ENCODE peak calls at places on chromosome 19, in nine cellular contexts. H is suprapubic skin, T is heart left ventricle, X is IMR-90, C is esophagus squamous epithelium, N is tibial nerve, L is lower leg skin, U is endothelial cell of umbilical vein, J is transverse colon. R is an unnamed sample.

GRCh38 chr19:51448011-51448744 is 10.1 kb downstream of the SIGLEC8 start:
- DNase-seq in H (no peak), T (no peak), X (no peak), C (no peak), N (no peak), L (no peak), U (no peak), J (no peak), R (peak; percentile 39)

GRCh38 chr19:52936151-52936957 is 13.1 kb upstream of the ZNF888 start:
- DNase-seq in H (no peak), T (no peak), X (no peak), C (no peak), N (no peak), L (peak; percentile 48), U (peak; percentile 22), J (peak; percentile 63), R (no peak)

GRCh38 chr19:49427855-49428546 is 2.8 kb downstream of the GFY start:
- DNase-seq in H (peak; percentile 65), T (no peak), X (no peak), C (no peak), N (no peak), L (no peak), U (no peak), J (no peak), R (no peak)

GRCh38 chr19:18772620-18773587 is 18.2 kb downstream of the COMP start:
- DNase-seq in H (no peak), T (no peak), X (no peak), C (no peak), N (no peak), L (no peak), U (no peak), J (no peak), R (no peak)

GRCh38 chr19:46393456-46394397 is 19.6 kb downstream of the CCDC8 start:
- DNase-seq in H (no peak), T (peak; percentile 51), X (no peak), C (no peak), N (no peak), L (no peak), U (no peak), J (no peak), R (peak; percentile 59)

GRCh38 chr19:18675779-18676178 is 7.7 kb upstream of the CRTC1 start:
- DNase-seq in H (no peak), T (no peak), X (no peak), C (no peak), N (no peak), L (no peak), U (no peak), J (no peak), R (no peak)

GRCh38 chr19:8057545-8058270 is 5.1 kb downstream of the CCL25 start:
- DNase-seq in H (no peak), T (no peak), X (no peak), C (no peak), N (no peak), L (no peak), U (no peak), J (no peak), R (no peak)

GRCh38 chr19:15426485-15427349 is 7.9 kb upstream of the AKAP8L start:
- DNase-seq in H (no peak), T (no peak), X (no peak), C (no peak), N (no peak), L (no peak), U (no peak), J (no peak), R (no peak)

GRCh38 chr19:33434886-33435705 is 61.6 kb downstream of the CEBPG start:
- DNase-seq in H (no peak), T (peak; percentile 56), X (peak; percentile 32), C (no peak), N (no peak), L (no peak), U (no peak), J (no peak), R (peak; percentile 57)

GRCh38 chr19:13104848-13105646 is 2.4 kb upstream of the LYL1 start:
- DNase-seq in H (no peak), T (no peak), X (no peak), C (no peak), N (no peak), L (peak; percentile 86), U (no peak), J (no peak), R (peak; percentile 92)

GRCh38 chr19:29001006-29001921 is 211.7 kb downstream of the UQCRFS1 start:
- DNase-seq in H (no peak), T (no peak), X (no peak), C (no peak), N (no peak), L (no peak), U (no peak), J (no peak), R (no peak)

GRCh38 chr19:38666662-38667448 is 19.4 kb downstream of the ACTN4 start:
- DNase-seq in H (no peak), T (no peak), X (peak; percentile 81), C (no peak), N (no peak), L (no peak), U (peak; percentile 90), J (peak; percentile 47), R (peak; percentile 62)

GRCh38 chr19:33795370-33796163 is 1.1 kb upstream of the KCTD15 start:
- DNase-seq in H (no peak), T (peak; percentile 93), X (peak; percentile 75), C (no peak), N (peak; percentile 39), L (peak; percentile 94), U (peak; percentile 88), J (peak; percentile 82), R (peak; percentile 88)

GRCh38 chr19:22616659-22617058 is 17.5 kb upstream of the ZNF492 start:
- DNase-seq in H (no peak), T (peak; percentile 23), X (no peak), C (no peak), N (no peak), L (no peak), U (no peak), J (no peak), R (no peak)

GRCh38 chr19:13154241-13154778 is 4.1 kb downstream of the IER2 start:
- DNase-seq in H (peak; percentile 98), T (peak; percentile 93), X (peak; percentile 95), C (peak; percentile 60), N (peak; percentile 85), L (peak; percentile 99), U (peak; percentile 80), J (peak; percentile 93), R (peak; percentile 97)

DNA sequence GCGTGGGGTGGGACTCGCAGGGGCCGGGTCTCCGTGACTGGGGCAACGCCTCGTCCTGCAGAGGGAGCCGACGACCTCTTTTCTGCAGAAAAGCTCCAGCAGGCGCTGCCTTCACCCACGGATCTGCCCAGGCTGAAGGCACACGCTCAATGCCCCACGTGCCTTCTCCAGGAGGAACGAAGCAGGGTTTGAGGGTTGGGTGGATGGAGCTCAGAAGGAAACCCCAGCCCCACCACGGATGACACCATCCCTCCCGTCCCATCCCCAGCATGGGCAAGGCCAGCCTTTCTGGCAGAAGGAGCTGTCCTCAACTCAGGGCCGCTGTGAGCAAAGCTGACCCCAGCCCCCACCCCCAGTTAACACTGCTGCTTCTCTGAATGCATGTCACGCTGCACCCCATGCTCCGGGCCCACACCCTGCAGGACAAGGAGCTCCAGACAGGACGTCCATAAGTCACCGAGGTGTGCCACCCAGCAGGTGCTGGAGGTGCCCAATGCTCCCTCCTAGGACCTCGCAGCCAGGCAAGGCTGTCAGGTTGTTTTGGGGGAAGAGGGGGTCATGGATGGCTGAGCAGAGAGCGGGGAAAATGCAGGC is 7.4 kb downstream of the C19orf25 start:
- DNase-seq in H (no peak), T (no peak), X (no peak), C (no peak), N (no peak), L (no peak), U (no peak), J (no peak), R (no peak)
- TF ChIP-seq POLR2A in H (no peak), T (no peak), X (no peak), C (no peak), N (no peak), L (no peak), U (peak; percentile 39), J (no peak), R (no peak)

DNA sequence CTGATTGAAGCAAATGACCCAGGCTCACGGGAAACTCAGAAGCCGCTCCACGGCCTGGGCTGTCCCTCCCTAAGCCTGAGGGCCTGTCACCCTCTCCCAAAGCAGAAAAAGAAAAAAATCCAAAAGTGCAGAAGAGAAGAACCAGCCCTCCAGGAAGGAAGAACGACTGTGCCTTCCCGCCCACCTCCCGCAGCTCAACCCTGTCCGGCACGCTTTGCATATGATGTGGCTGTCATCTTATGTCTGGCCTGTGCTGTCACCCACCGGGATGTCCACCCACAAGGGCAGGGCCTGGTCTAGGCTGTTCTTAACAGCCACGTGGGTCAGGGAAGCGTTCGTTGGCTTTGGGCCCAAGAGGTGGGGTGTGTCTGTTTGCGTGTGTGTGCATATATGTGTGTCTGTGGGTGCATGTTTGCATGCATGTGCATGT is 13.7 kb downstream of the ZBTB7A start:
- DNase-seq in H (peak; percentile 79), T (no peak), X (no peak), C (no peak), N (no peak), L (no peak), U (no peak), J (peak; percentile 76), R (no peak)
- TF ChIP-seq POLR2A in H (no peak), T (no peak), X (no peak), C (no peak), N (no peak), L (no peak), U (no peak), J (no peak), R (no peak)

DNA sequence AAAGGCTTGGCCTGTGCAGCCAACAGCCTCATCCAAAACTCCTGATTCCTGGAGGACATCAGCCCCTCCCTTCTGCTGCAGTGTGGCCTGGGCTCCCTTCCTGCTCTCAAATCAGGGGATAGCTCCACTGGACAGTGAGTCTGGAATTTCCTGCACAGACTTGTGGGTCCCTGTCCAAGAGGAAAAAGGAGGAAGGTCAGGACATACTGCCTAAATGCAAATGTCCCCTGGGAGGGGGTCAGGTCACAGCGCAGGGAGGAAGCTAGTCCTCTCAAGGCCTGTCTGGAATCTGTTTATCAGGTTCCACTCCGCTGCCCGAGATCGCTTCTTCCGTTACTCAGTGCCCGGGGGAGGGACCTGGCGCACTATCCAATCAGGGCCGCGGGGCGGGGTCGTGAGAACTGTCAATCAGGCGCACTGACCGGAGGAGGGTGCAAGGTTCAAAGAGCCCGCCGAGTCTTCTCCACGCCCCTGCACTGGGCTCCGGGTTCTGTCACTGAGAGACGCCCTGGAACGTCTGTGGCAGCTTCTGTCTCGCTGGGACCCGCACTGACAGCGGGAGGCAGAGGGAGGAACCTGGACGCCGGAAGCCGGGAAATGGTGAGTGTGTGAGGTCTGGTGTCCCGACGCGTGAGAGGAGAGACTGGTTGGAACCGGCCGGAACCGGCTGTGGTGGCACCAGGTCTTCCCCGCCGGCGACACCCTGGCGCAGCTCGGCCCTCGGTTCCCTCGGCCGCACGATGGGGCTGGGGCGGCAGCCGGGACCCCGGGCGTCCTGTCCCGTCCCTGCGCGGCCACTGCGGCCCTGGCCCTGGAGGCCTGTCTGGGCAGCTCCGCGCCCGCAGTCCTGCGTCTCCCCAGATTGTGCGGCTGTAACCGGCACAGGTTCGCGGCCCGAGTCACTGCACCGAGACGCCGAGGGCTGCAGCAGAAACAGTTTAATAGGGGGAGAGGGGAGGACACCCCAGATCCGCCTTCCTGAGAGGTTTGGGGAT is at the start of gene ZNF441:
- DNase-seq in H (peak; percentile 99), T (peak; percentile 98), X (peak; percentile 89), C (peak; percentile 84), N (peak; percentile 99), L (peak; percentile 100), U (peak; percentile 95), J (peak; percentile 99), R (peak; percentile 97)
- TF ChIP-seq POLR2A in H (peak; percentile 29), T (peak; percentile 92), X (peak; percentile 53), C (no peak), N (peak; percentile 86), L (no peak), U (peak; percentile 69), J (peak; percentile 74), R (peak; percentile 30)

GRCh38 chr19:2184422-2185012 is 20.8 kb downstream of the DOT1L start:
- DNase-seq in H (no peak), T (no peak), X (no peak), C (no peak), N (no peak), L (no peak), U (no peak), J (no peak), R (no peak)
- TF ChIP-seq POLR2A in H (no peak), T (no peak), X (no peak), C (no peak), N (no peak), L (no peak), U (no peak), J (no peak), R (no peak)